ENCODE peak calls at places on chromosomes 12 and 14, in seven cellular contexts. C is Calu3, D is skeletal muscle cell, O is memory B cell, L is AG09319, S is T-helper 9 cell, P is NCI-H2029. H is an unnamed sample.

GRCh38 chr14:59688224-59689170 is 111.9 kb upstream of the CCDC175 start:
- DNase-seq in D (no peak), O (no peak), S (no peak), P (peak), C (peak), L (no peak), H (no peak)

GRCh38 chr12:8493084-8493483 is 20.2 kb upstream of the CLEC4D start:
- DNase-seq in D (no peak), L (no peak), S (no peak), P (no peak), C (no peak), O (no peak), H (peak)

GRCh38 chr12:54572881-54573280 is 15.6 kb downstream of the PPP1R1A start:
- DNase-seq in P (no peak), S (no peak), C (no peak), D (no peak), L (no peak), O (no peak), H (no peak)

GRCh38 chr12:2804390-2805145 is 7.9 kb upstream of the ITFG2 start:
- DNase-seq in P (no peak), C (no peak), O (no peak), S (no peak), L (no peak), D (peak), H (no peak)

GRCh38 chr12:115227137-115227615 is 543.2 kb upstream of the TBX3 start:
- DNase-seq in C (no peak), S (no peak), D (peak), O (no peak), L (peak), P (no peak), H (no peak)

GRCh38 chr12:31966558-31967205 is 7.5 kb downstream of the RESF1 start:
- DNase-seq in O (no peak), P (no peak), D (no peak), C (no peak), S (no peak), L (no peak), H (no peak)

GRCh38 chr12:127149226-127149964 is 1117.6 kb upstream of the TMEM132C start:
- DNase-seq in S (no peak), O (no peak), L (peak), C (no peak), P (no peak), D (peak), H (no peak)

GRCh38 chr14:72965249-72965648 is 39.0 kb downstream of the DCAF4 start:
- DNase-seq in S (no peak), D (no peak), C (no peak), P (no peak), L (no peak), O (no peak), H (no peak)

GRCh38 chr12:40300490-40300889 is 75.7 kb downstream of the LRRK2 start:
- DNase-seq in C (no peak), S (no peak), D (no peak), P (no peak), O (no peak), L (no peak), H (no peak)

GRCh38 chr12:78555802-78556201 is 308.8 kb upstream of the SYT1 start:
- DNase-seq in S (no peak), D (no peak), L (no peak), P (no peak), O (no peak), C (no peak), H (no peak)

GRCh38 chr12:111107392-111108178 is 187.2 kb upstream of the MYL2 start:
- DNase-seq in S (no peak), D (no peak), C (no peak), L (no peak), P (no peak), O (no peak), H (no peak)

GRCh38 chr12:4555804-4556203 is 6.2 kb upstream of the DYRK4 start:
- DNase-seq in L (no peak), O (no peak), D (no peak), P (no peak), S (no peak), C (no peak), H (no peak)

GRCh38 chr14:69574266-69574953 is at the start of gene CCDC177:
- DNase-seq in P (peak), S (peak), D (no peak), O (peak), C (peak), L (no peak), H (peak)

GRCh38 chr12:32897276-32897615 is 669 bp upstream of the PKP2 start:
- DNase-seq in S (no peak), C (no peak), L (no peak), O (no peak), P (no peak), D (no peak), H (no peak)

GRCh38 chr14:68372363-68372762 is 420.5 kb downstream of the ZFP36L1 start:
- DNase-seq in C (no peak), S (no peak), P (no peak), L (no peak), O (no peak), D (no peak), H (no peak)

GRCh38 chr12:52735816-52736632 is 32.7 kb upstream of the KRT77 start:
- DNase-seq in C (no peak), P (no peak), D (no peak), S (no peak), L (no peak), O (no peak), H (no peak)

GRCh38 chr12:57632369-57632897 is 568 bp downstream of the B4GALNT1 start:
- DNase-seq in D (no peak), O (peak), L (no peak), P (no peak), C (peak), S (no peak), H (no peak)

GRCh38 chr12:75850751-75851462 is 180.7 kb downstream of the PHLDA1 start:
- DNase-seq in L (no peak), P (no peak), D (peak), S (no peak), C (no peak), O (no peak), H (no peak)

GRCh38 chr12:6056406-6057211 is 67.9 kb downstream of the VWF start:
- DNase-seq in D (no peak), O (no peak), C (no peak), P (peak), L (no peak), S (no peak), H (no peak)

GRCh38 chr12:104969328-104969727 is 11.2 kb upstream of the SLC41A2 start:
- DNase-seq in O (no peak), D (no peak), P (no peak), S (no peak), L (no peak), C (no peak), H (no peak)

GRCh38 chr14:34331728-34332623 is 130.1 kb downstream of the SPTSSA start:
- DNase-seq in S (peak), O (peak), L (no peak), D (no peak), P (peak), C (peak), H (peak)

GRCh38 chr12:65184176-65184857 is 14.9 kb downstream of the LEMD3 start:
- DNase-seq in O (no peak), S (no peak), C (no peak), D (no peak), P (no peak), L (no peak), H (no peak)

GRCh38 chr12:67676624-67677023 is 28.1 kb downstream of the DYRK2 start:
- DNase-seq in C (no peak), P (no peak), L (no peak), D (no peak), S (no peak), O (no peak), H (no peak)

GRCh38 chr12:107225626-107226025 is 132.3 kb upstream of the CRY1 start:
- DNase-seq in P (no peak), O (no peak), C (no peak), D (no peak), L (no peak), S (no peak), H (no peak)

GRCh38 chr12:124783087-124783486 is 80.6 kb downstream of the SCARB1 start:
- DNase-seq in C (no peak), S (no peak), D (no peak), L (no peak), O (no peak), P (no peak), H (no peak)

GRCh38 chr12:48092606-48093005 is 13.3 kb downstream of the SENP1 start:
- DNase-seq in L (no peak), D (no peak), O (no peak), C (no peak), P (no peak), S (no peak), H (no peak)

GRCh38 chr12:118061876-118062791 is 1.2 kb upstream of the WSB2 start:
- DNase-seq in S (peak), L (no peak), O (no peak), C (peak), D (no peak), P (no peak), H (no peak)

GRCh38 chr12:114404451-114405198 is 1.3 kb downstream of the TBX5 start:
- DNase-seq in S (no peak), L (no peak), D (no peak), P (no peak), O (no peak), C (no peak), H (no peak)

GRCh38 chr12:54173066-54173726 is 15.6 kb downstream of the SMUG1 start:
- DNase-seq in C (peak), D (no peak), S (peak), P (no peak), O (peak), L (no peak), H (no peak)

GRCh38 chr12:124745891-124746570 is 117.6 kb downstream of the SCARB1 start:
- DNase-seq in O (no peak), D (peak), P (peak), L (peak), S (no peak), C (peak), H (no peak)

GRCh38 chr14:48943913-48944312 is 642.3 kb downstream of the RPS29 start:
- DNase-seq in O (no peak), C (no peak), P (no peak), L (no peak), D (no peak), S (no peak), H (no peak)

GRCh38 chr14:81710232-81710845 is 176.7 kb upstream of the SEL1L start:
- DNase-seq in C (peak), L (no peak), S (no peak), P (no peak), D (no peak), O (no peak), H (no peak)

GRCh38 chr12:109820921-109821381 is 12.2 kb downstream of the TRPV4 start:
- DNase-seq in P (no peak), D (no peak), S (no peak), C (no peak), L (no peak), O (no peak), H (no peak)

GRCh38 chr14:74671789-74672188 is 41.1 kb downstream of the AREL1 start:
- DNase-seq in D (no peak), S (no peak), P (no peak), O (no peak), C (no peak), L (no peak), H (no peak)

GRCh38 chr12:6839482-6840201 is 1.1 kb upstream of the GNB3 start:
- DNase-seq in S (no peak), O (no peak), L (no peak), P (no peak), C (no peak), D (no peak), H (no peak)

GRCh38 chr12:66636771-66637170 is 42.1 kb downstream of the GRIP1 start:
- DNase-seq in L (no peak), C (no peak), P (no peak), O (no peak), D (no peak), S (no peak), H (no peak)

GRCh38 chr12:572532-572899 is 90.7 kb downstream of the NINJ2 start:
- DNase-seq in S (no peak), C (no peak), P (no peak), D (no peak), O (no peak), L (no peak), H (no peak)

GRCh38 chr12:52920937-52921336 is 16.1 kb upstream of the KRT8 start:
- DNase-seq in O (no peak), L (no peak), P (no peak), S (no peak), D (no peak), C (no peak), H (no peak)

H was measured in effector memory CD8-positive, alpha-beta T cell.